ENCODE peak calls at places on chromosomes 13 and 19, in ten cellular contexts. R is B cell; I is AML-193; W is activated naive CD4-positive, alpha-beta T cell treated with Interleukin-2 at 50 U/mL for 16 hours; O is choroid plexus epithelial cell; E is DMS79; N is CD4-positive, CD25-positive, alpha-beta regulatory T cell; K is aorta; U is NCI-H2081; C is NCI-H2171 treated with DMSO at 0.1 percent for 48 hours. P is an unnamed sample.

GRCh38 chr19:49684251-49684982 is 5.0 kb upstream of the ADM5 start:
- DNase-seq in N (no peak), E (no peak), R (peak; percentile 72), O (no peak), U (no peak), C (peak; percentile 9), W (peak; percentile 37), K (no peak), I (no peak), P (no peak)

GRCh38 chr13:47188802-47189201 is 291.9 kb upstream of the HTR2A start:
- DNase-seq in E (no peak), W (no peak), C (no peak), I (peak; percentile 41), K (no peak), R (no peak), U (no peak), O (no peak), N (no peak), P (no peak)

GRCh38 chr19:35716985-35717664 is 678 bp upstream of the KMT2B start:
- DNase-seq in W (peak; percentile 98), N (peak; percentile 98), K (peak; percentile 96), E (peak; percentile 93), U (peak; percentile 67), R (peak; percentile 100), C (peak; percentile 97), O (peak; percentile 97), I (peak; percentile 92), P (peak; percentile 84)

GRCh38 chr19:30223866-30224688 is 148.1 kb upstream of the ZNF536 start:
- DNase-seq in O (no peak), C (no peak), R (no peak), K (no peak), I (no peak), U (no peak), N (no peak), E (no peak), W (no peak), P (no peak)

GRCh38 chr13:48778551-48779088 is 124.9 kb downstream of the CYSLTR2 start:
- DNase-seq in E (no peak), I (no peak), R (no peak), N (no peak), W (no peak), U (no peak), O (no peak), K (no peak), C (no peak), P (no peak)

GRCh38 chr13:40666905-40667621 is 622 bp upstream of the FOXO1 start:
- DNase-seq in U (no peak), E (no peak), W (no peak), C (no peak), I (peak; percentile 73), O (no peak), R (peak; percentile 78), N (no peak), K (peak; percentile 82), P (no peak)

GRCh38 chr13:113357529-113357928 is 6.4 kb downstream of the GRTP1 start:
- DNase-seq in O (peak; percentile 84), N (no peak), I (no peak), E (no peak), R (no peak), K (no peak), W (no peak), U (no peak), C (no peak), P (no peak)

GRCh38 chr19:45103200-45103624 is 10.2 kb downstream of the PPP1R37 start:
- DNase-seq in I (no peak), K (no peak), O (peak; percentile 63), N (peak; percentile 76), E (no peak), C (peak; percentile 77), R (peak; percentile 55), W (peak; percentile 31), U (peak; percentile 68), P (no peak)

GRCh38 chr19:42273407-42274064 is 4.5 kb downstream of the CIC start:
- DNase-seq in I (no peak), K (peak; percentile 68), W (no peak), N (no peak), E (no peak), R (no peak), O (no peak), U (no peak), C (no peak), P (no peak)

GRCh38 chr13:55553736-55554135 is 1587.0 kb upstream of the PRR20A start:
- DNase-seq in N (no peak), W (no peak), U (peak; percentile 53), I (no peak), C (peak; percentile 100), R (no peak), K (no peak), E (no peak), O (no peak), P (no peak)

P was measured in LNCaP clone FGC.